ENCODE peak calls at places on chromosome 16, in nine cellular contexts. W, L, O, N, H, G, J, I and K are unnamed samples. For H3K4me1, the result is how much of the 10 kb centered on the place peaks cover.

GRCh38 chr16:80993293-80993691 is 13.4 kb downstream of the CMC2 start:
- DNase-seq in W (no peak), L (no peak), O (no peak), N (no peak), H (peak), G (no peak), J (no peak), I (no peak), K (peak)

GRCh38 chr16:55502801-55503366 is 6.0 kb upstream of the LPCAT2 start:
- DNase-seq in W (peak), L (peak), O (peak), N (peak), H (peak), G (peak), J (peak), I (peak), K (peak)

GRCh38 chr16:64094992-64095579 is 1026.8 kb downstream of the CDH11 start:
- DNase-seq in W (no peak), L (no peak), O (no peak), N (no peak), H (no peak), G (no peak), J (no peak), I (no peak), K (no peak)

GRCh38 chr16:5621826-5622225 is 524.2 kb upstream of the EEF2KMT start:
- DNase-seq in W (no peak), L (no peak), O (no peak), N (no peak), H (no peak), G (no peak), J (no peak), I (no peak), K (no peak)

GRCh38 chr16:17452931-17453330 is 17.8 kb downstream of the XYLT1 start:
- DNase-seq in W (no peak), L (no peak), O (no peak), N (no peak), H (no peak), G (no peak), J (no peak), I (no peak), K (no peak)

GRCh38 chr16:3971261-3971660 is 90.7 kb upstream of the CREBBP start:
- DNase-seq in W (no peak), L (no peak), O (no peak), N (no peak), H (no peak), G (no peak), J (no peak), I (no peak), K (peak)

GRCh38 chr16:3171181-3171854 is 16.7 kb upstream of the OR1F1 start:
- DNase-seq in W (peak), L (no peak), O (no peak), N (no peak), H (no peak), G (no peak), J (no peak), I (no peak), K (no peak)

GRCh38 chr16:593406-593805 is 3.5 kb downstream of the RAB40C start:
- DNase-seq in W (no peak), L (no peak), O (no peak), N (no peak), H (no peak), G (no peak), J (no peak), I (no peak), K (no peak)

GRCh38 chr16:79093554-79093967 is 507.0 kb downstream of the MAF start:
- DNase-seq in W (no peak), L (peak), O (peak), N (no peak), H (no peak), G (peak), J (no peak), I (no peak), K (no peak)

GRCh38 chr16:52496051-52496876 is 50.7 kb downstream of the TOX3 start:
- DNase-seq in W (no peak), L (no peak), O (no peak), N (no peak), H (peak), G (no peak), J (no peak), I (no peak), K (no peak)

GRCh38 chr16:3348547-3349167 is 7.0 kb upstream of the OR2C1 start:
- DNase-seq in W (no peak), L (no peak), O (no peak), N (no peak), H (peak), G (no peak), J (no peak), I (no peak), K (no peak)

GRCh38 chr16:2462031-2462866 is 2.3 kb downstream of the TEDC2 start:
- DNase-seq in W (no peak), L (no peak), O (no peak), N (no peak), H (no peak), G (no peak), J (no peak), I (no peak), K (no peak)

GRCh38 chr16:10594312-10594950 is 14.0 kb upstream of the EMP2 start:
- DNase-seq in W (no peak), L (no peak), O (no peak), N (no peak), H (no peak), G (peak), J (no peak), I (no peak), K (no peak)

GRCh38 chr16:27400751-27401620 is 988 bp upstream of the IL21R start:
- DNase-seq in W (no peak), L (no peak), O (no peak), N (no peak), H (no peak), G (no peak), J (no peak), I (no peak), K (peak)

DNA sequence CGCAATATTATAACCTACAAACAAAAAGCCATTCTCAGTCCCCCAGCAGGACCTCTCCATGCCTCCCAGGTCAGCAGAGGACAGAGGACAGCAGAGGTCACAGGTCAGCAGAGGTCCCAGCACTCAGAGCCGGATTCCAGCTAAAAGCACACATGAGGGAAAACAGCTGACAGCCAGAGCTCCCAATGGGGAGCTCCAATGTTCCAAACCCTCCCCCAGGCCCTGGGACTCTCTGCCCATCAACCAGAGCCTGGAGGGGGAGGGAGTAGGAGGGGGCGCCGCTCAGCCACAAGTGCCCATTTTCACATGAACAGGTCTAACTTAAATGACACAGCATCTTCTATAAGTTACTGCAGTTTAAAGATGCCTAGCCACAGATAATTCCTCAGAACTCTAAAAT is 77.5 kb downstream of the ANKRD11 start:
- DNase-seq in W (no peak), L (no peak), O (no peak), N (no peak), H (peak), G (no peak), J (no peak), I (peak), K (no peak)
- H3K4me1 ChIP-seq in W (half or more), L (half or more), O (under half), N (half or more), H (under half), G (half or more), J (half or more), I (under half), K (half or more)

GRCh38 chr16:57480754-57481230 is 5.5 kb downstream of the DOK4 start:
- DNase-seq in W (no peak), L (no peak), O (peak), N (no peak), H (no peak), G (peak), J (no peak), I (no peak), K (no peak)
- H3K4me1 ChIP-seq in W (under half), L (under half), O (under half), N (under half), H (half or more), G (half or more), J (half or more), I (under half), K (under half)

DNA sequence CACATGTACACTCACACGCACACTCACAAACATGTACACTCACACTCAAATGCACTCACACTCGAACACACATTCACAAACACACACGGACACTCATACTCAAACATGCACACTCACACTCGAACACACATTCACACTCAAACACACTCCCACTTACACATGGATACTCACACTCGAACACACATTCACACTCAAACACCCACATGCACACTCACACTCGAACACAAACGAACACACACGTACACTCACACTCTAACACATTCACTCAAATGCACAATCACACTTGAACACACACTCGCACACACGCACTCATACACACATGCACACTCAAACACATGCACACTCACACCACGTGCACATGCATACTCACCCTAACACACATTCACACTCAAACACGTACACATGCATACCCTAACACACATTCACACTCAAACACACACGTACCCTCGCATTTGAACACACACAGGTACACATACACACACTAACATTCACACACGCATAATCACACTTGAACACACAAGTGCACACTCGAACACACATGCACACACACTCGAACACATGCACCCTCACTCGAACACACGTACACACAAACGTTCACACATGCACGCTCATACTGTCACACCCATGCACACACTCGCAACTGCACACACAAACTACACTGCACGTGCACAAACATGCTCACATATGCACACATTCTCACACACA is 41.8 kb downstream of the CFAP20 start:
- DNase-seq in W (no peak), L (no peak), O (no peak), N (no peak), H (no peak), G (no peak), J (no peak), I (no peak), K (no peak)
- H3K4me1 ChIP-seq in W (under half), L (under half), O (under half), N (under half), H (under half), G (under half), J (under half), I (under half), K (under half)

DNA sequence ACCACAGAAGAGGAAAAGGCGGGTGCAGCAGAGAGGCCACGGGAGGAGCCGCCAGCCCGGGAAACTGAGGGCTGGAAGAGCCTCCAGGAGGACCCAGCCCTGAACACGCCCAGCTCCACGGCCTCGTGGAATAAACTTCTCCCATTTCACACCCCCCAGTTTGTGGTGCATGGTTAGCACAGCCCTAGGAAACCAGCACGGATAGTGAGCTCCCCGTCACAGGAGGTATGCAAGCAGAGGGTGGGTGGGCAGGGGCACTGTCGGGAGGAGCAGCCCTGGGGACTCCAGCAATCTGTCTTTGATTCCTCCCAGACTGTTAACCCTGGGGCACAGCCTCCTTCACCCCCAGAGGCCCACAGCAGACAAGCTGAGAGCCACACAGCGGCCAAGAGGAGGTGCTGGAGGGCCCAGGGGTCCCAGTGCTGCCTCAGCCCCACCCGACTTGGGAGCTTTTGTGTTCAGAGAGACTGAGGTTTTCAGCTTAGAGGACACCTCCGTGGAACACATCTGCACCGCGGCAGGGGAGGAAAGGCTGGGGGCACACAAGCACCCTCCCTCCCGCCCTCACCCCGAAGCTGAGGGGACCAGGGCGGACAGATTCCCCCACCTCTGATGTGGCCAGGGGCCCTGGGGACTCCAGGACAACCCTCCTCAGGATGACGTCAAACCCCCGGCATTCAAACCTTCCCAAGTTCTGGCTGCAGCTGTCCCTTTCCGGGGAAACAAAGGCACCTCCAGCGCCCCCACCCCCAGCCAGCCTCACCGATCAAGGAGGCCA is 1.7 kb upstream of the IL17C start:
- DNase-seq in W (no peak), L (no peak), O (no peak), N (no peak), H (no peak), G (no peak), J (no peak), I (no peak), K (no peak)
- H3K4me1 ChIP-seq in W (under half), L (under half), O (under half), N (under half), H (under half), G (half or more), J (under half), I (under half), K (under half)

DNA sequence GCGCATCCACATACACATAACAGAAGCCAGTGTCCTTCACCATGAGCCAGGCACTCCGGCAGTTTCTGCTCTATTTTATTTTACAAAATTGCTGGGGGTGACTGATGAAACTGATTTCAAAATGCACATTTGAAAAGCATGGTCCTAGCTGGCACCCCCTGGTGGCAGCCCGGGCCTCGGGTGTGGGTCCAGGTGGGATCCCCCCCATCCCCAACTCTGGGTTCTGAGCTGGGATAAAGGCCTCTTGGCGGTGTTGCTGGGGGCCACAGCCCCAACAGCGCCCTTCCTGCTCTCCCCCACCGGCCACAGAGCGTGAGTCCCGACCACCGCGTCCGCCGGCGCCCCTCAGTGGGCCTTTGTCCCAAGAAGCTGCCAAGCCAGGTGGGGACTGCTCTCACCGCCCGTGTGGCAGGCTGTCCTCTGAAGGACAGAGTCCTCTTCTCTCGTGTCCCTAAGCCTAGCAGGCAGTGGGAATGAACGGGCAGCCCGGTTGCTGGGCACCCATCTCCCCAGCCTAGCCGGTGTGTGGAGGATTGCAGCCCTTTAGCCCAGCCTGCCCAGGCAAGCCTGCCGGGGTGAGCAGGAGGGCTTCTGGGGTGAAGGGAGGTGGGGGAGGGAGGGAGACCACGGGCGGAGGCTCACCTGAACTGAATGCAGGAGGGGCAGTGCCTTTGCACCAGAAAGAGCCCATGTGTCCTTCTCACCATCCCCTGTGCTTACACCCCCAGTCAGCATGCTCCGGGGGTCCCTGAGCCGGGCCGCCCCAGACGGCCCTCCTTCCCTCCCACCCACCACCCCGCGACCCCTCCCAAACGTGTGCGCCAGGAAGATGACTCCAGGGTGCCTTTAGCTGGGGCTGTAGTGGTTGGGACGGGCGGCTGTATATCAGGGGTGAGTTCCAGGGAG is 898 bp downstream of the SNAI3 start:
- DNase-seq in W (no peak), L (no peak), O (no peak), N (no peak), H (no peak), G (no peak), J (no peak), I (no peak), K (peak)
- H3K4me1 ChIP-seq in W (under half), L (under half), O (under half), N (under half), H (under half), G (under half), J (under half), I (under half), K (under half)

GRCh38 chr16:13543850-13544249 is 376.1 kb upstream of the ERCC4 start:
- DNase-seq in W (no peak), L (no peak), O (no peak), N (no peak), H (no peak), G (no peak), J (no peak), I (no peak), K (no peak)
- H3K4me1 ChIP-seq in W (under half), L (under half), O (under half), N (under half), H (under half), G (under half), J (under half), I (under half), K (under half)

GRCh38 chr16:31466381-31466841 is 5.5 kb upstream of the TGFB1I1 start:
- DNase-seq in W (peak), L (no peak), O (peak), N (no peak), H (no peak), G (no peak), J (no peak), I (no peak), K (no peak)
- H3K4me1 ChIP-seq in W (under half), L (under half), O (under half), N (under half), H (under half), G (under half), J (under half), I (under half), K (under half)

DNA sequence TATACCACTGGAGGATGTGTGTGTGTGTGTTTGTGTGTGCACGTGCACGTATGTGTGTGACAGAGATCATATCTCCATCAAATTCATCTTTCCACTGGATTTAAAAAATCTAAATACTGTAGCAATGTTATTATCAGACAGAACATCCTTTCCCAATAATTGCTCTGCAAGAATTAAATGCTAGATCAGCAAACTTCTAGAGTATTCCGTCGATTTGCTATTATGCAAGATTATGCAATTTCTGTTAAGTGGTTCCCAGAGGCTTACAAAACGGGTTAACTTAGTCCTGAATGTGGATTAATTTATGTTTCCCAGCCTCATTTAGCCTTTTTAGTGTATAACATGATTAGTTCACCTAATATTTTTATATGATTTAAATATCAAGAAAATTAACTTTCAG is 44.5 kb upstream of the CNTNAP4 start:
- DNase-seq in W (no peak), L (no peak), O (no peak), N (no peak), H (no peak), G (no peak), J (no peak), I (no peak), K (no peak)
- H3K4me1 ChIP-seq in W (under half), L (under half), O (under half), N (under half), H (under half), G (under half), J (under half), I (under half), K (under half)